ENCODE peak calls at places on chromosomes 1 and 21, in nine cellular contexts. X is SK-MEL-5; U is H7; T is GM10248; R is epithelial cell of esophagus; A is cardiac muscle cell; W is stimulated activated CD4-positive, alpha-beta T cell treated with anti-CD3 and anti-CD28 coated beads, Interleukin-2, amount 100 ng/mL, for 24 hours; Y is lower leg skin; V is GOT3. S is an unnamed sample.

GRCh38 chr1:2196901-2197638 is 2.5 kb upstream of the FAAP20 start:
- DNase-seq in T (no peak), A (no peak), Y (no peak), W (no peak), V (no peak), X (no peak), U (no peak), R (no peak), S (no peak)

GRCh38 chr1:51926171-51926812 is 47.8 kb upstream of the NRDC start:
- DNase-seq in A (no peak), Y (no peak), V (no peak), R (peak; percentile 58), X (peak; percentile 81), U (peak; percentile 51), W (no peak), T (no peak), S (peak; percentile 68)

GRCh38 chr1:172638249-172638648 is 20.7 kb upstream of the FASLG start:
- DNase-seq in U (no peak), X (no peak), R (peak; percentile 32), V (no peak), A (no peak), W (no peak), Y (no peak), T (no peak), S (peak; percentile 15)

GRCh38 chr1:238658766-238659165 is 727.6 kb upstream of the CHRM3 start:
- DNase-seq in A (peak; percentile 28), R (peak; percentile 16), V (no peak), U (no peak), X (no peak), T (no peak), Y (no peak), W (no peak), S (peak; percentile 31)

GRCh38 chr21:29334717-29335428 is 36.2 kb downstream of the BACH1 start:
- DNase-seq in V (no peak), W (no peak), R (peak; percentile 25), X (no peak), Y (no peak), T (no peak), A (no peak), U (no peak), S (no peak)

GRCh38 chr1:54742262-54742661 is 22.1 kb downstream of the PARS2 start:
- DNase-seq in A (no peak), R (no peak), T (no peak), Y (no peak), U (no peak), W (no peak), V (no peak), X (no peak), S (no peak)

GRCh38 chr1:156511656-156512055 is 11.1 kb upstream of the MEF2D start:
- DNase-seq in R (peak; percentile 57), X (no peak), T (no peak), A (no peak), V (no peak), Y (no peak), U (no peak), W (no peak), S (no peak)

GRCh38 chr1:107830546-107830945 is 134.4 kb downstream of the VAV3 start:
- DNase-seq in V (no peak), Y (no peak), T (no peak), A (no peak), X (no peak), W (no peak), U (no peak), R (no peak), S (no peak)

GRCh38 chr1:23122023-23122738 is 46.5 kb downstream of the LUZP1 start:
- DNase-seq in X (no peak), T (no peak), R (peak; percentile 46), W (no peak), U (peak; percentile 39), V (no peak), A (no peak), Y (no peak), S (no peak)

GRCh38 chr1:244955661-244956060 is 91.3 kb upstream of the HNRNPU start:
- DNase-seq in V (no peak), X (no peak), U (no peak), R (no peak), Y (no peak), W (no peak), A (no peak), T (no peak), S (no peak)

GRCh38 chr1:39398278-39399010 is 93.0 kb upstream of the BMP8A start:
- DNase-seq in Y (peak; percentile 78), V (no peak), X (peak; percentile 98), T (no peak), U (peak; percentile 34), W (peak; percentile 26), R (peak; percentile 99), A (no peak), S (peak; percentile 97)

GRCh38 chr21:26715878-26716506 is 129.2 kb downstream of the ADAMTS1 start:
- DNase-seq in X (peak; percentile 69), W (peak; percentile 20), V (no peak), A (peak; percentile 73), Y (no peak), U (peak; percentile 49), T (peak; percentile 20), R (peak; percentile 65), S (peak; percentile 51)

GRCh38 chr1:47231314-47232186 is 475 bp downstream of the TAL1 start:
- DNase-seq in V (no peak), W (peak; percentile 31), T (no peak), A (peak; percentile 44), Y (no peak), X (no peak), U (peak; percentile 71), R (peak; percentile 33), S (peak; percentile 56)

GRCh38 chr1:211113566-211113965 is 20.4 kb downstream of the KCNH1 start:
- DNase-seq in A (no peak), W (no peak), V (no peak), Y (no peak), T (no peak), R (no peak), X (no peak), U (no peak), S (no peak)